ENCODE peak calls at places on chromosomes 11 and 22, in nine cellular contexts. One of them, this sample, is unnamed. For H3K27me3, the result is how much of the 10 kb centered on the place peaks cover.

GRCh38 chr22:37228106-37229011 is 15.7 kb downstream of the RAC2 start:
- DNase-seq in right lobe of liver: no peak
- DNase-seq in pancreas: no peak
- DNase-seq in right atrium auricular region: no peak
- DNase-seq in cardiac muscle cell: peak
- DNase-seq in sigmoid colon: no peak
- DNase-seq in uterus: no peak
- DNase-seq in psoas muscle: peak
- DNase-seq in transverse colon: peak
- DNase-seq in this sample: no peak

GRCh38 chr11:111941963-111942362 is 4.8 kb downstream of the DIXDC1 start:
- DNase-seq in right lobe of liver: no peak
- DNase-seq in pancreas: no peak
- DNase-seq in right atrium auricular region: peak
- DNase-seq in cardiac muscle cell: no peak
- DNase-seq in sigmoid colon: no peak
- DNase-seq in uterus: no peak
- DNase-seq in psoas muscle: peak
- DNase-seq in transverse colon: no peak
- DNase-seq in this sample: no peak

GRCh38 chr11:46012185-46012584 is 89.7 kb downstream of the LARGE2 start:
- DNase-seq in right lobe of liver: no peak
- DNase-seq in pancreas: no peak
- DNase-seq in right atrium auricular region: no peak
- DNase-seq in cardiac muscle cell: no peak
- DNase-seq in sigmoid colon: no peak
- DNase-seq in uterus: no peak
- DNase-seq in psoas muscle: no peak
- DNase-seq in transverse colon: no peak
- DNase-seq in this sample: no peak

GRCh38 chr11:28146123-28146751 is 38.0 kb downstream of the METTL15 start:
- DNase-seq in right lobe of liver: no peak
- DNase-seq in pancreas: no peak
- DNase-seq in right atrium auricular region: no peak
- DNase-seq in cardiac muscle cell: peak
- DNase-seq in sigmoid colon: no peak
- DNase-seq in uterus: no peak
- DNase-seq in psoas muscle: no peak
- DNase-seq in transverse colon: no peak
- DNase-seq in this sample: no peak

GRCh38 chr22:18994780-18995711 is 59.0 kb upstream of the PRODH start:
- DNase-seq in right lobe of liver: peak
- DNase-seq in pancreas: no peak
- DNase-seq in right atrium auricular region: no peak
- DNase-seq in cardiac muscle cell: no peak
- DNase-seq in sigmoid colon: no peak
- DNase-seq in uterus: no peak
- DNase-seq in psoas muscle: no peak
- DNase-seq in transverse colon: no peak
- DNase-seq in this sample: no peak

GRCh38 chr11:117639601-117640000 is 157.4 kb downstream of the DSCAML1 start:
- DNase-seq in right lobe of liver: no peak
- DNase-seq in pancreas: no peak
- DNase-seq in right atrium auricular region: no peak
- DNase-seq in cardiac muscle cell: no peak
- DNase-seq in sigmoid colon: no peak
- DNase-seq in uterus: no peak
- DNase-seq in psoas muscle: no peak
- DNase-seq in transverse colon: no peak
- DNase-seq in this sample: no peak

GRCh38 chr11:78684377-78684776 is 109.7 kb upstream of the NARS2 start:
- DNase-seq in right lobe of liver: no peak
- DNase-seq in pancreas: no peak
- DNase-seq in right atrium auricular region: no peak
- DNase-seq in cardiac muscle cell: peak
- DNase-seq in sigmoid colon: no peak
- DNase-seq in uterus: no peak
- DNase-seq in psoas muscle: no peak
- DNase-seq in transverse colon: no peak
- DNase-seq in this sample: no peak

GRCh38 chr11:74311352-74311926 is at the start of gene P4HA3:
- DNase-seq in right lobe of liver: peak
- DNase-seq in pancreas: peak
- DNase-seq in right atrium auricular region: no peak
- DNase-seq in cardiac muscle cell: peak
- DNase-seq in sigmoid colon: peak
- DNase-seq in uterus: peak
- DNase-seq in psoas muscle: peak
- DNase-seq in transverse colon: peak
- DNase-seq in this sample: no peak

GRCh38 chr11:112612283-112612849 is 348.9 kb upstream of the NCAM1 start:
- DNase-seq in right lobe of liver: no peak
- DNase-seq in pancreas: no peak
- DNase-seq in right atrium auricular region: no peak
- DNase-seq in cardiac muscle cell: peak
- DNase-seq in sigmoid colon: no peak
- DNase-seq in uterus: no peak
- DNase-seq in psoas muscle: no peak
- DNase-seq in transverse colon: no peak
- DNase-seq in this sample: no peak

GRCh38 chr11:67495234-67496005 is 9.7 kb downstream of the PITPNM1 start:
- DNase-seq in right lobe of liver: no peak
- DNase-seq in pancreas: peak
- DNase-seq in right atrium auricular region: no peak
- DNase-seq in cardiac muscle cell: no peak
- DNase-seq in sigmoid colon: no peak
- DNase-seq in uterus: no peak
- DNase-seq in psoas muscle: no peak
- DNase-seq in transverse colon: no peak
- DNase-seq in this sample: no peak

GRCh38 chr11:69419662-69420061 is 61.8 kb upstream of the LINC01488 start:
- DNase-seq in right lobe of liver: no peak
- DNase-seq in pancreas: no peak
- DNase-seq in right atrium auricular region: no peak
- DNase-seq in cardiac muscle cell: no peak
- DNase-seq in sigmoid colon: peak
- DNase-seq in uterus: no peak
- DNase-seq in psoas muscle: no peak
- DNase-seq in transverse colon: no peak
- DNase-seq in this sample: no peak

GRCh38 chr22:44586337-44586990 is 88.4 kb upstream of the RTL6 start:
- DNase-seq in right lobe of liver: peak
- DNase-seq in pancreas: no peak
- DNase-seq in right atrium auricular region: no peak
- DNase-seq in cardiac muscle cell: no peak
- DNase-seq in sigmoid colon: peak
- DNase-seq in uterus: no peak
- DNase-seq in psoas muscle: peak
- DNase-seq in transverse colon: no peak
- DNase-seq in this sample: no peak

GRCh38 chr11:1564535-1565172 is 7.4 kb downstream of the DUSP8 start:
- DNase-seq in right lobe of liver: no peak
- DNase-seq in pancreas: peak
- DNase-seq in right atrium auricular region: peak
- DNase-seq in cardiac muscle cell: peak
- DNase-seq in sigmoid colon: peak
- DNase-seq in uterus: peak
- DNase-seq in psoas muscle: peak
- DNase-seq in transverse colon: peak
- DNase-seq in this sample: no peak

GRCh38 chr11:36454991-36455611 is 55.0 kb downstream of the TRAF6 start:
- DNase-seq in right lobe of liver: no peak
- DNase-seq in pancreas: peak
- DNase-seq in right atrium auricular region: no peak
- DNase-seq in cardiac muscle cell: peak
- DNase-seq in sigmoid colon: no peak
- DNase-seq in uterus: peak
- DNase-seq in psoas muscle: no peak
- DNase-seq in transverse colon: no peak
- DNase-seq in this sample: no peak

GRCh38 chr11:69297926-69298777 is 4.2 kb downstream of the MYEOV start:
- DNase-seq in right lobe of liver: peak
- DNase-seq in pancreas: peak
- DNase-seq in right atrium auricular region: peak
- DNase-seq in cardiac muscle cell: peak
- DNase-seq in sigmoid colon: peak
- DNase-seq in uterus: no peak
- DNase-seq in psoas muscle: peak
- DNase-seq in transverse colon: peak
- DNase-seq in this sample: peak

GRCh38 chr11:16001899-16002426 is 354.4 kb downstream of the SOX6 start:
- DNase-seq in right lobe of liver: no peak
- DNase-seq in pancreas: no peak
- DNase-seq in right atrium auricular region: no peak
- DNase-seq in cardiac muscle cell: peak
- DNase-seq in sigmoid colon: no peak
- DNase-seq in uterus: no peak
- DNase-seq in psoas muscle: no peak
- DNase-seq in transverse colon: peak
- DNase-seq in this sample: no peak
- H3K4me3 ChIP-seq in right lobe of liver: no peak
- H3K4me3 ChIP-seq in pancreas: no peak
- H3K4me3 ChIP-seq in right atrium auricular region: no peak
- H3K4me3 ChIP-seq in cardiac muscle cell: no peak
- H3K4me3 ChIP-seq in sigmoid colon: no peak
- H3K4me3 ChIP-seq in uterus: no peak
- H3K4me3 ChIP-seq in psoas muscle: no peak
- H3K4me3 ChIP-seq in transverse colon: no peak
- H3K4me3 ChIP-seq in this sample: no peak

DNA sequence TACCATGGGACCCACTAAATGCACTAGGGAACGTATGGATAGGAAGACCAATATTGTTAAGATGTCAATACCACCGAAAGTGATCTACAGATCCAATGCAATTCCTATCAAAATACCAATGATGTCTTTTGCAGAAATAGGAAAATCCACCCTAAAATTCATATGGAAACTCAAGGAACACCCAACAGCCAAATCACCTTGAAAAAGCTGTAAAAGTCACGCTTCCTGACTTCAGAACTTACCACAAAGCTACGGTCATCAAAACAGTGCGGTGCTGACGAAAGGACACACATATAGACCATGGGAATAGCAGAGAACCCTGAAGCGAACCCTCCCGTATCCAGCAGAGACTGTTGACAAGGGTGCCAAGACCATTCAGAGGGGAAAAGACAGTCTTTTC is 20.5 kb downstream of the BRD1 start:
- DNase-seq in right lobe of liver: no peak
- DNase-seq in pancreas: no peak
- DNase-seq in right atrium auricular region: no peak
- DNase-seq in cardiac muscle cell: no peak
- DNase-seq in sigmoid colon: no peak
- DNase-seq in uterus: no peak
- DNase-seq in psoas muscle: no peak
- DNase-seq in transverse colon: no peak
- DNase-seq in this sample: no peak
- H3K27ac ChIP-seq in right lobe of liver: no peak
- H3K27ac ChIP-seq in pancreas: no peak
- H3K27ac ChIP-seq in right atrium auricular region: no peak
- H3K27ac ChIP-seq in cardiac muscle cell: no peak
- H3K27ac ChIP-seq in sigmoid colon: no peak
- H3K27ac ChIP-seq in uterus: no peak
- H3K27ac ChIP-seq in psoas muscle: no peak
- H3K27ac ChIP-seq in transverse colon: no peak
- H3K27ac ChIP-seq in this sample: no peak

GRCh38 chr11:2867722-2868548 is 17.6 kb downstream of the CDKN1C start:
- DNase-seq in right lobe of liver: no peak
- DNase-seq in pancreas: no peak
- DNase-seq in right atrium auricular region: no peak
- DNase-seq in cardiac muscle cell: no peak
- DNase-seq in sigmoid colon: no peak
- DNase-seq in uterus: no peak
- DNase-seq in psoas muscle: no peak
- DNase-seq in transverse colon: no peak
- DNase-seq in this sample: no peak

GRCh38 chr11:2864890-2865289 is 20.7 kb downstream of the CDKN1C start:
- DNase-seq in right lobe of liver: no peak
- DNase-seq in pancreas: no peak
- DNase-seq in right atrium auricular region: no peak
- DNase-seq in cardiac muscle cell: no peak
- DNase-seq in sigmoid colon: no peak
- DNase-seq in uterus: no peak
- DNase-seq in psoas muscle: no peak
- DNase-seq in transverse colon: no peak
- DNase-seq in this sample: no peak

GRCh38 chr11:2867142-2867541 is 18.4 kb downstream of the CDKN1C start:
- DNase-seq in right lobe of liver: no peak
- DNase-seq in pancreas: no peak
- DNase-seq in right atrium auricular region: no peak
- DNase-seq in cardiac muscle cell: no peak
- DNase-seq in sigmoid colon: no peak
- DNase-seq in uterus: no peak
- DNase-seq in psoas muscle: no peak
- DNase-seq in transverse colon: no peak
- DNase-seq in this sample: no peak

GRCh38 chr11:2868604-2869526 is 16.7 kb downstream of the CDKN1C start:
- DNase-seq in right lobe of liver: no peak
- DNase-seq in pancreas: no peak
- DNase-seq in right atrium auricular region: no peak
- DNase-seq in cardiac muscle cell: no peak
- DNase-seq in sigmoid colon: no peak
- DNase-seq in uterus: no peak
- DNase-seq in psoas muscle: no peak
- DNase-seq in transverse colon: no peak
- DNase-seq in this sample: no peak

DNA sequence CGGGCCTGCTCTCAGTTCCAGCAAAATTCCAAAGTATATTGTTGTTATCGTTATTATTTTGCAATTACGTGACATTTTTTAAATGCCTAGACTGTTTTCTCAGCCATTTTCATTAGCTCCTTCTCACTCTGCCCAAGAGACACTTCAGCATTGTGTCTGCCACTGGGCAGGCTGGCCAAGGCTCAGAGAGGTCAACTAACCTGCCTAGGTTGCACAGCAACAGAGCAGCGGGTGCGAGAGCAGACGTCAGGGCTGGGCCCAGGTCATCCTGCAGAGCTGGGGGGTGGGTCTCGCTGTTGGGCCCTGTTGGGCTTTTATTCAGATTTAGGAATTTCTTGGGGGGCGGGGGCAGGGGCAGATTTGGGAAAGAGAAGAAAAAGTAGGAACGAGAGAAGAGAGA is 19.4 kb downstream of the CDKN1C start:
- DNase-seq in right lobe of liver: no peak
- DNase-seq in pancreas: no peak
- DNase-seq in right atrium auricular region: no peak
- DNase-seq in cardiac muscle cell: no peak
- DNase-seq in sigmoid colon: no peak
- DNase-seq in uterus: no peak
- DNase-seq in psoas muscle: no peak
- DNase-seq in transverse colon: no peak
- DNase-seq in this sample: no peak
- H3K27me3 ChIP-seq in right lobe of liver: under half
- H3K27me3 ChIP-seq in pancreas: under half
- H3K27me3 ChIP-seq in right atrium auricular region: under half
- H3K27me3 ChIP-seq in cardiac muscle cell: half or more
- H3K27me3 ChIP-seq in sigmoid colon: under half
- H3K27me3 ChIP-seq in uterus: under half
- H3K27me3 ChIP-seq in psoas muscle: half or more
- H3K27me3 ChIP-seq in transverse colon: half or more
- H3K27me3 ChIP-seq in this sample: under half

DNA sequence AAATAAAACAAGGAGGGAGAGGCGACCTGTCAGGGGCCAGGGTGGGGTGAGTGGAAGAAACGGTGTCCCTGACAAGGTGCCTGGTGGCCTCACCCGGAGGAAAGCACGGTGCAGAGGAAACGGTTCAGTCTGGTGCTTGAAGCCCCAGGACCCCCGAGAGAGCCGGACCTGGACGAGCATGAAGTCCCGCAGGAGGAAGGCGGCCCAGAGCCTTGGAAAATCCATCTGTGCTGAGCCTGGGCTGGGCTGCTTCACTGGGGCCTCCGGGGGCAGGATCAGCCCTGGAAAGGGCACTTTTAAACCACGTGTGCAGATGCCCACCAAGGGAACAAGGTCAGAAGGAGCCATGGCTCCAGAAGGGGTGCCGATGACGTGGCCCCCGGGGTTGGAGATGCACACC is 467.3 kb downstream of the OPCML start:
- DNase-seq in right lobe of liver: no peak
- DNase-seq in pancreas: no peak
- DNase-seq in right atrium auricular region: no peak
- DNase-seq in cardiac muscle cell: no peak
- DNase-seq in sigmoid colon: no peak
- DNase-seq in uterus: no peak
- DNase-seq in psoas muscle: no peak
- DNase-seq in transverse colon: no peak
- DNase-seq in this sample: no peak
- H3K4me3 ChIP-seq in right lobe of liver: peak
- H3K4me3 ChIP-seq in pancreas: peak
- H3K4me3 ChIP-seq in right atrium auricular region: peak
- H3K4me3 ChIP-seq in cardiac muscle cell: peak
- H3K4me3 ChIP-seq in sigmoid colon: no peak
- H3K4me3 ChIP-seq in uterus: peak
- H3K4me3 ChIP-seq in psoas muscle: peak
- H3K4me3 ChIP-seq in transverse colon: no peak
- H3K4me3 ChIP-seq in this sample: peak